ENCODE peak calls at places on chromosomes 13 and 19, in four cellular contexts. A is endodermal cell, O is brain microvascular endothelial cell, H is mesendoderm. R is an unnamed sample. For H3K36me3, the result is how much of the 10 kb centered on the place peaks cover.

GRCh38 chr19:8305798-8306197 is 2.4 kb downstream of the CD320 start:
- DNase-seq in A (no peak), H (no peak), O (no peak), R (peak)

GRCh38 chr13:97359181-97360057 is 74.5 kb upstream of the RAP2A start:
- DNase-seq in A (peak), H (peak), O (peak), R (peak)

GRCh38 chr19:927044-927706 is 1.3 kb downstream of the ARID3A start:
- DNase-seq in O (no peak), A (peak), H (peak), R (peak)

GRCh38 chr19:6509118-6509971 is 7.2 kb upstream of the TUBB4A start:
- DNase-seq in A (no peak), H (no peak), O (no peak), R (no peak)

GRCh38 chr19:17394891-17395415 is 957 bp upstream of the CCDC194 start:
- DNase-seq in H (peak), A (peak), O (no peak), R (no peak)

GRCh38 chr19:17183858-17184271 is 31.3 kb upstream of the USE1 start:
- DNase-seq in H (no peak), A (no peak), O (no peak), R (no peak)

GRCh38 chr19:18853755-18854427 is 22.1 kb downstream of the UPF1 start:
- DNase-seq in H (peak), O (no peak), A (no peak), R (no peak)

GRCh38 chr19:38640368-38640767 is 7.1 kb upstream of the ACTN4 start:
- DNase-seq in A (peak), O (no peak), H (no peak), R (no peak)

GRCh38 chr19:29873024-29873800 is 61.4 kb downstream of the CCNE1 start:
- DNase-seq in H (peak), A (peak), O (no peak), R (peak)

GRCh38 chr13:28097503-28097902 is 2.9 kb downstream of the FLT3 start:
- DNase-seq in H (no peak), O (no peak), A (no peak), R (no peak)

GRCh38 chr19:14565765-14566711 is 5.8 kb downstream of the NDUFB7 start:
- DNase-seq in O (no peak), H (no peak), A (no peak), R (no peak)

GRCh38 chr13:20711301-20712044 is 8.0 kb downstream of the IL17D start:
- DNase-seq in O (no peak), H (peak), A (peak), R (no peak)

GRCh38 chr13:106376411-106377112 is 158.9 kb downstream of the EFNB2 start:
- DNase-seq in O (peak), H (peak), A (peak), R (peak)

GRCh38 chr13:41633776-41634175 is 176.4 kb downstream of the RGCC start:
- DNase-seq in A (no peak), H (no peak), O (no peak), R (no peak)

GRCh38 chr13:107650081-107650701 is 565.1 kb downstream of the LIG4 start:
- DNase-seq in A (peak), O (peak), H (peak), R (peak)

GRCh38 chr13:40798380-40798779 is 9.0 kb downstream of the SLC25A15 start:
- DNase-seq in O (no peak), A (no peak), H (no peak), R (no peak)

GRCh38 chr13:51136276-51136980 is 25.4 kb upstream of the C13orf42 start:
- DNase-seq in H (no peak), A (peak), O (no peak), R (no peak)

GRCh38 chr19:2081873-2082810 is 14.0 kb downstream of the MOB3A start:
- DNase-seq in O (no peak), H (no peak), A (no peak), R (no peak)

GRCh38 chr19:13134626-13135025 is 15.5 kb downstream of the STX10 start:
- DNase-seq in A (no peak), O (no peak), H (no peak), R (peak)
- H3K36me3 ChIP-seq in A (half or more), O (half or more), H (under half), R (under half)

DNA sequence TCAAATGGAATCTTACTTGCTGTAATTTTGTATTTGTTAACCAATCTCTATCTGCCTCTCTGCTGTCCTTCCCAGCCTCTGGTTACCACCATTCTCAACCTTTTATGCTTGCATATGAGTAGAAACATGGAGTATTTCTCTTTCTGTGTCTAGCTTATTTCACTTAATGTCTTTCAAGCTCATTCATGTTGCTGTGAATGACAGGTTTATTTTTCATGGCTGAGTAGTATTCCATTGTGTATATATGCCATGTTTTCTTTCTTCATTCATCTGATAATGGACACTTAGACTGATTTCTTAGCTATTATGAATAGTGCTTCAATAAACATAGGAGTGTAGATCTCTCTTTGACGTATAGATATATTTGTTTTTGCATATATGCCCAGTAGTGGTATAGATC is 13.4 kb downstream of the ZNF460 start:
- DNase-seq in O (no peak), H (no peak), A (no peak), R (no peak)
- H3K36me3 ChIP-seq in O (half or more), H (under half), A (half or more), R (under half)

GRCh38 chr19:5133986-5134595 is 165.2 kb downstream of the KDM4B start:
- DNase-seq in O (no peak), H (no peak), A (no peak), R (no peak)
- H3K36me3 ChIP-seq in O (under half), H (under half), A (under half), R (under half)

GRCh38 chr13:100796463-100796862 is 121.9 kb upstream of the TMTC4 start:
- DNase-seq in A (no peak), H (no peak), O (no peak), R (no peak)
- H3K36me3 ChIP-seq in A (under half), H (under half), O (under half), R (under half)